ENCODE peak calls at places on chromosomes 4 and X, in seven cellular contexts. F is mammary epithelial cell, T is neural progenitor cell, X is left ventricle myocardium inferior, J is heart right ventricle, E is left lung, S is tibial artery. W is an unnamed sample.

GRCh38 chr4:116598155-116598979 is 487.0 kb downstream of the TRAM1L1 start:
- DNase-seq in J (no peak), E (no peak), S (no peak), F (no peak), X (no peak), T (no peak), W (no peak)

GRCh38 chr4:94412019-94413017 is 39.4 kb upstream of the PDLIM5 start:
- DNase-seq in T (no peak), J (peak; percentile 30), E (no peak), X (no peak), F (peak; percentile 64), S (no peak), W (peak; percentile 60)

GRCh38 chrX:97315939-97316338 is 432.2 kb downstream of the RPA4 start:
- DNase-seq in F (no peak), J (no peak), E (no peak), T (no peak), X (no peak), S (no peak), W (no peak)

GRCh38 chr4:38190717-38191178 is 230.6 kb downstream of the PTTG2 start:
- DNase-seq in T (peak; percentile 10), J (peak; percentile 76), X (peak; percentile 47), S (peak; percentile 34), F (peak; percentile 53), E (no peak), W (peak; percentile 10)

GRCh38 chrX:42530027-42530426 is 247.9 kb downstream of the PPP1R2C start:
- DNase-seq in F (peak; percentile 80), E (no peak), X (no peak), J (no peak), T (no peak), S (no peak), W (peak; percentile 38)

GRCh38 chr4:110514889-110515479 is 39.0 kb downstream of the ENPEP start:
- DNase-seq in E (no peak), J (no peak), S (no peak), T (peak; percentile 37), F (peak; percentile 16), X (no peak), W (peak; percentile 31)

GRCh38 chrX:2715066-2715600 is 24.0 kb downstream of the CD99 start:
- DNase-seq in E (no peak), F (no peak), S (no peak), X (no peak), J (no peak), T (no peak), W (no peak)

GRCh38 chrX:102345916-102346315 is 93.9 kb downstream of the NXF2B start:
- DNase-seq in X (peak; percentile 17), E (peak; percentile 40), T (peak; percentile 63), F (peak; percentile 18), S (peak; percentile 75), J (peak; percentile 12), W (peak; percentile 5)

GRCh38 chr4:89700766-89701165 is 136.2 kb downstream of the SNCA start:
- DNase-seq in S (no peak), X (no peak), F (no peak), T (no peak), E (no peak), J (no peak), W (no peak)
- TF ChIP-seq CTCF in S (no peak), X (no peak), F (no peak), T (no peak), E (no peak), J (no peak), W (no peak)

DNA sequence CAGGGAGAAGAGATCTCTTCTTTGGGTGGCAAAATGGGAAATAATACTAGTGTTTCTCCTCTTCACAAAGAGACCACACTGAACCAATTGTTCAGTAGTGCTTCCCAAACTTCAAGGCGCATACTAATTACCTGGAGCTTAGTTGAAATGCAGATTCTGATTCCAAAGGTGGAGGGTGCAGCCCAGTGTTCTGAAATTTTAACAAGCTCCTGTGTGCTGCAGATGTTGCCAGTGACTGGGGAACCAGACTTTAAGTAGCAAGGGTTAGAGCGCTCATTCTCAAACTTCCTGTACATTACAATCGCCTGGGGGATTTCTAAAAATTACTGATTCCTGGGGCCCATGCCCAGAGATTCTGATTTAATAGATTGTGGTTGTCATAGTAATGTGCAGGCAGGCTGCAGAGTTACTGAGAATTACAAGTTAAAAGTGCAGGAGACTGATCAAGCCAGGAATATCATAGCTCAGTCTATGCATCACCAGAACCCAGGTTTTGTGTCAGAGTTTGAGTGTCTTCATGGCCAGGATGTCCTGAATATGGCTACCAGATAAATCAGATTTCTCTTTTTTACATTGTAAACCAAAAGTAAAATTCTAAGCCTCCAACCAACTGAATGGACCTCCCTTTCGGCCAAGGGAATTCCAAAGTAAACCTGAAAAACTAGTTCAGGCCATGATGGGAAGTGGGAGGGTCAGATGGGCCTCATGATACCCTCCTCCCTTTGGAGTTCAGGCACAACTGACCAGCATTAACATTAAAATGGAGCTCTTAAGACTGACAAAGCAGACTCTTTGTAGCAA is 121.7 kb downstream of the ATXN3L start:
- DNase-seq in E (no peak), X (no peak), S (no peak), J (no peak), F (peak; percentile 20), T (no peak), W (no peak)
- H3K27ac ChIP-seq in E (no peak overlapping the region), X (no peak overlapping the region), S (no peak overlapping the region), J (no peak overlapping the region), F (no peak overlapping the region), T (peak overlapping the region; percentile 39), W (no peak overlapping the region)

GRCh38 chr4:157821814-157822213 is 351.0 kb downstream of the GASK1B start:
- DNase-seq in T (no peak), J (no peak), F (no peak), E (no peak), X (no peak), S (no peak), W (no peak)

GRCh38 chr4:157824006-157824405 is 348.8 kb downstream of the GASK1B start:
- DNase-seq in J (no peak), S (no peak), F (peak; percentile 89), X (no peak), T (no peak), E (no peak), W (no peak)

GRCh38 chr4:157818946-157819692 is 353.7 kb downstream of the GASK1B start:
- DNase-seq in F (no peak), X (no peak), S (no peak), E (no peak), T (no peak), J (no peak), W (no peak)

DNA sequence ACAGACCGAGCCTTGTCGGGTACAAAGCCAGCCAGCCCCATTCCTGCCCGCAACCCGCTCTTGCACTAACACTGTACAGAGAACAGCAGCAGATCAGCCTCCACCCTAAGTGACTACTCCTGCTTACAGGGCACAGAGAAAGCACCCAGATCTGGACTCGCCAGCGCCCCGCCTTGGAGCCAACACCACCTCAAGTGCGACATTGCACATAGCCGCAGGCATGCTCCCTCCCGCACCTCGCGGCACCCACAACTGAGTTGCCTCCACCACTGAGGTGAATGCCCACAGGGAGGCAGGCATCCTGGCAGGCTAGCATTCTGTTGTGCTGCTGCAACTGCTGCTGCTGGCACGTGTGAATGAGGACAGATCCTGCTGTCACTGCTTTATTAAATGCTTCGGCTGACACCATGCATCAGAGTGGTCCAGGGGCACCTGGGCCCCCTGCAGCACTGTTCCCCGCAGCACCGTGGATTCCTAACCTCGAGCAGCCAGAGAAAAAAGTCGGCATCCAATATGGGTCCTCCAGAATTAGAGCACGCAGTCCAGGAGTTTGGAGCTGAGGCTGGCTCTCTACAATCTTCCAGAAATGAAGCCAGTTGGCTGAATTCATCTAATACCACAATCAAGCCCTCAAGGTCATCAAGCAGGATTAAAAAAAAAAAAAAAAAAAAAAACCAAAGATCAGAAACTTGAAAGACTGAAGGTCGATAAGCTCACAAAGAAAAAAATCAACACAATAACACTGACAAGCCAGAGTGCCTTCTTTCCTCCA is 352.9 kb downstream of the GASK1B start:
- DNase-seq in E (no peak), J (no peak), T (no peak), X (no peak), S (no peak), F (no peak), W (no peak)
- TF ChIP-seq CTCF in E (no peak), J (no peak), T (no peak), X (no peak), S (no peak), F (no peak), W (no peak)

DNA sequence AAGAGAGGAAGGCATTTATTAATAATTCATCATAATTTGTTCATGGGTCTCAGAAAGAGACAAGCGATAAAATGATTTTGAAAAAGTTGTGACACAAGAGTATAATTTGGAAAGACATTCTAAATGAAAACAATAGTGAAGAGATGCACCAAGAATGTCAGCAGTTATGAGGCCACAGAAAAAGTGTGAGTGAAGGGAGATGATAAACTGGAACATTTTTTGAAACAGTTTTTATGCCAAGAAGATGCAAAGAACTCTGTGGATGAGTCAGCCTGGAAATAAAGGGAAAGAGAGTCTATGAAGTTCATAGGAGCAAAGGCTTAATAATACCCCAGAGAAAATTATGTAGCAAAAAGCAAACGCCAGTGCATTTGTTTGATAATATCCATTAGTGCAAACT is 188.4 kb upstream of the TBC1D9 start:
- DNase-seq in J (no peak), S (no peak), T (no peak), E (no peak), X (no peak), F (no peak), W (no peak)
- H3K27ac ChIP-seq in J (no peak overlapping the region), S (no peak overlapping the region), T (no peak overlapping the region), E (no peak overlapping the region), X (no peak overlapping the region), F (no peak overlapping the region), W (no peak overlapping the region)

GRCh38 chr4:113293673-113294072 is 244.2 kb downstream of the ANK2 start:
- DNase-seq in E (no peak), S (no peak), J (no peak), X (no peak), T (peak; percentile 25), F (no peak), W (no peak)
- TF ChIP-seq CTCF in E (no peak), S (peak; percentile 16), J (no peak), X (no peak), T (peak; percentile 18), F (no peak), W (no peak)

DNA sequence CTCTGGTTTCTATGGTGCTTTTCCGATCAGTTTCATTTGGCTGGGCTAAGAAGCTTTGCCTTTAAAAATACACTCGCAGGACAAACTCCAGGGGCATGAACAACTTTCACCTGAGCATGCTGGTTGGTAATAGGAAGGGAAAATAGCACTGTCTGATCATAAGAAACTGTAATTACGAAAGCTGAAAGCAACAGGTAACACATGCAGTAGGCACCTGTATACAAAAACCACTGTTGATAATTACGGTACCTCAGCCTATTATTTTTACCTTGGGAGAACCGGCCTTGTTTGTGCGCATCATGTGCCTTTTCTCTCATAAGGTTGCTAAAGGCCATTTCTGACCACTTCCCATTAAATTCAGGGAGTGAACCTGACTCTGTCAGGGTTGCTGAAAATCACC is 45.7 kb downstream of the RTL9 start:
- DNase-seq in F (no peak), T (no peak), E (no peak), S (no peak), X (no peak), J (no peak), W (no peak)
- H3K27ac ChIP-seq in F (no peak overlapping the region), T (no peak overlapping the region), E (no peak overlapping the region), S (no peak overlapping the region), X (no peak overlapping the region), J (no peak overlapping the region), W (no peak overlapping the region)

W was measured in RWPE1.